ENCODE peak calls at places on chromosomes 2 and 18, in four cellular contexts. I, Z, E and V are unnamed samples.

GRCh38 chr2:164146478-164146877 is 410.7 kb upstream of the FIGN start:
- DNase-seq in I (no peak), Z (no peak), E (no peak), V (no peak)

GRCh38 chr2:241863021-241863954 is 4.6 kb upstream of the PDCD1 start:
- DNase-seq in E (no peak), I (peak), Z (no peak), V (no peak)

GRCh38 chr2:105102001-105102400 is 64.1 kb downstream of the MRPS9 start:
- DNase-seq in I (no peak), E (no peak), Z (no peak), V (no peak)

GRCh38 chr2:26911911-26912861 is 58.3 kb upstream of the MAPRE3 start:
- DNase-seq in E (no peak), Z (peak), I (no peak), V (peak)

GRCh38 chr2:84991404-84992151 is 20.6 kb downstream of the KCMF1 start:
- DNase-seq in I (no peak), E (no peak), Z (no peak), V (no peak)

GRCh38 chr2:164164602-164165001 is 428.8 kb upstream of the FIGN start:
- DNase-seq in E (no peak), I (no peak), Z (no peak), V (no peak)

GRCh38 chr18:77911973-77912372 is 662.3 kb downstream of the GALR1 start:
- DNase-seq in E (no peak), I (no peak), Z (no peak), V (no peak)

GRCh38 chr2:239106314-239106908 is 258.5 kb downstream of the TWIST2 start:
- DNase-seq in E (no peak), I (no peak), Z (no peak), V (no peak)

GRCh38 chr2:72917138-72917874 is at the start of gene EMX1:
- DNase-seq in E (peak), I (peak), Z (no peak), V (no peak)

GRCh38 chr2:190180313-190181065 is 118.0 kb upstream of the MSTN start:
- DNase-seq in I (peak), E (peak), Z (peak), V (no peak)

GRCh38 chr2:20224716-20225293 is at the start of gene SDC1:
- DNase-seq in Z (peak), I (peak), E (peak), V (peak)

GRCh38 chr2:80560298-80560697 is 255.7 kb upstream of the LRRTM1 start:
- DNase-seq in Z (no peak), I (no peak), E (no peak), V (no peak)

GRCh38 chr18:57947117-57947516 is 96.9 kb upstream of the NEDD4L start:
- DNase-seq in I (no peak), E (no peak), Z (no peak), V (peak)